ENCODE peak calls at places on chromosome 22, in seven cellular contexts. D is OCI-M1; C is astrocyte of the spinal cord; S is NCI-H2081 treated with DMSO at 0.1 percent for 48 hours; Y is naive thymus-derived CD8-positive, alpha-beta T cell; M is erythroblast; O is fibroblast of the conjunctiva. U is an unnamed sample.

GRCh38 chr22:19728271-19728670 is 4.9 kb downstream of the GP1BB start:
- DNase-seq in D (no peak), C (no peak), S (no peak), Y (no peak), M (no peak), O (no peak), U (no peak)

GRCh38 chr22:20566420-20567260 is 59.2 kb downstream of the MED15 start:
- DNase-seq in D (no peak), C (peak), S (no peak), Y (peak), M (no peak), O (peak), U (peak)

GRCh38 chr22:30782613-30783012 is 87.9 kb downstream of the OSBP2 start:
- DNase-seq in D (no peak), C (no peak), S (no peak), Y (no peak), M (no peak), O (no peak), U (no peak)

GRCh38 chr22:43636086-43636485 is 176.0 kb downstream of the EFCAB6 start:
- DNase-seq in D (no peak), C (no peak), S (no peak), Y (no peak), M (no peak), O (no peak), U (no peak)

GRCh38 chr22:43035250-43035649 is 20.3 kb upstream of the PACSIN2 start:
- DNase-seq in D (no peak), C (no peak), S (no peak), Y (no peak), M (no peak), O (no peak), U (no peak)

GRCh38 chr22:47031628-47031915 is 269.1 kb downstream of the TBC1D22A start:
- DNase-seq in D (no peak), C (no peak), S (no peak), Y (no peak), M (no peak), O (no peak), U (no peak)

GRCh38 chr22:44861245-44861644 is 108.9 kb downstream of the ARHGAP8 start:
- DNase-seq in D (no peak), C (no peak), S (no peak), Y (no peak), M (no peak), O (no peak), U (peak)

GRCh38 chr22:32987081-32987631 is 71.0 kb downstream of the SYN3 start:
- DNase-seq in D (peak), C (no peak), S (no peak), Y (no peak), M (no peak), O (no peak), U (no peak)

GRCh38 chr22:31969789-31970489 is 25.6 kb downstream of the YWHAH start:
- DNase-seq in D (peak), C (peak), S (peak), Y (peak), M (peak), O (peak), U (peak)

GRCh38 chr22:21952586-21953571 is at the start of gene PPM1F:
- DNase-seq in D (peak), C (peak), S (no peak), Y (peak), M (peak), O (peak), U (peak)

GRCh38 chr22:24321999-24322398 is 51.4 kb downstream of the SPECC1L start:
- DNase-seq in D (no peak), C (no peak), S (no peak), Y (no peak), M (no peak), O (no peak), U (no peak)

GRCh38 chr22:38860291-38861169 is 11.5 kb downstream of the CBX6 start:
- DNase-seq in D (no peak), C (no peak), S (no peak), Y (no peak), M (no peak), O (no peak), U (peak)

GRCh38 chr22:30667092-30667485 is 586 bp downstream of the DUSP18 start:
- DNase-seq in D (peak), C (peak), S (no peak), Y (no peak), M (peak), O (no peak), U (no peak)

GRCh38 chr22:20816559-20816958 is 42.1 kb downstream of the PI4KA start:
- DNase-seq in D (no peak), C (no peak), S (no peak), Y (no peak), M (no peak), O (no peak), U (no peak)

GRCh38 chr22:38953577-38954413 is 3.6 kb upstream of the APOBEC3A start:
- DNase-seq in D (peak), C (no peak), S (no peak), Y (no peak), M (peak), O (no peak), U (no peak)

GRCh38 chr22:17436981-17437410 is 67.7 kb downstream of the CECR2 start:
- DNase-seq in D (no peak), C (no peak), S (no peak), Y (no peak), M (no peak), O (no peak), U (no peak)

GRCh38 chr22:20906387-20906767 is 10.8 kb upstream of the CRKL start:
- DNase-seq in D (no peak), C (no peak), S (no peak), Y (no peak), M (no peak), O (no peak), U (no peak)

GRCh38 chr22:27885977-27886842 is 32.8 kb downstream of the PITPNB start:
- DNase-seq in D (peak), C (peak), S (no peak), Y (no peak), M (peak), O (peak), U (peak)

GRCh38 chr22:46866591-46866990 is 104.1 kb downstream of the TBC1D22A start:
- DNase-seq in D (no peak), C (peak), S (no peak), Y (no peak), M (no peak), O (peak), U (peak)

GRCh38 chr22:40547729-40548143 is 88.8 kb downstream of the MRTFA start:
- DNase-seq in D (no peak), C (no peak), S (no peak), Y (no peak), M (no peak), O (no peak), U (no peak)

GRCh38 chr22:50605349-50606074 is 4.9 kb downstream of the MAPK8IP2 start:
- DNase-seq in D (no peak), C (no peak), S (no peak), Y (no peak), M (no peak), O (no peak), U (peak)

GRCh38 chr22:39205344-39206021 is 39.3 kb downstream of the PDGFB start:
- DNase-seq in D (no peak), C (peak), S (no peak), Y (no peak), M (peak), O (peak), U (peak)

GRCh38 chr22:44595841-44596341 is 97.9 kb upstream of the RTL6 start:
- DNase-seq in D (no peak), C (peak), S (no peak), Y (no peak), M (no peak), O (no peak), U (no peak)

GRCh38 chr22:37601540-37602442 is 6.8 kb upstream of the GGA1 start:
- DNase-seq in D (peak), C (peak), S (no peak), Y (no peak), M (no peak), O (peak), U (peak)

GRCh38 chr22:45882881-45883810 is 93.8 kb downstream of the WNT7B start:
- DNase-seq in D (no peak), C (no peak), S (no peak), Y (no peak), M (no peak), O (no peak), U (peak)

GRCh38 chr22:38455530-38456271 is 702 bp upstream of the KCNJ4 start:
- DNase-seq in D (peak), C (no peak), S (no peak), Y (no peak), M (peak), O (no peak), U (peak)

GRCh38 chr22:30196141-30196866 is 50.3 kb downstream of the LIF start:
- DNase-seq in D (peak), C (peak), S (no peak), Y (no peak), M (peak), O (peak), U (peak)

GRCh38 chr22:36737776-36738175 is 34.2 kb upstream of the CACNG2 start:
- DNase-seq in D (no peak), C (no peak), S (no peak), Y (no peak), M (no peak), O (no peak), U (no peak)

GRCh38 chr22:46572911-46573780 is 35.7 kb upstream of the CELSR1 start:
- DNase-seq in D (no peak), C (no peak), S (no peak), Y (no peak), M (no peak), O (no peak), U (peak)

U was measured in osteoblast.